ENCODE peak calls at places on chromosomes 3 and 15, in six cellular contexts. A is neural progenitor cell, H is cardiac muscle cell, P is PC-9, J is heart right ventricle, L is GM06990. F is an unnamed sample.
A peak's percentile ranks its signal among the peaks of the same experiment; 100 is the strongest.

GRCh38 chr3:37987751-37988179 is 2.8 kb upstream of the VILL start:
- DNase-seq in H (no peak), J (no peak), A (no peak), L (no peak), P (no peak), F (no peak)

GRCh38 chr3:46713048-46713897 is 4.4 kb downstream of the PRSS50 start:
- DNase-seq in P (no peak), A (no peak), H (no peak), J (no peak), L (no peak), F (no peak)

GRCh38 chr3:57816471-57817105 is 60.5 kb downstream of the SLMAP start:
- DNase-seq in P (no peak), A (no peak), L (no peak), H (no peak), J (no peak), F (no peak)

GRCh38 chr3:108599677-108600409 is 10.3 kb downstream of the DZIP3 start:
- DNase-seq in P (no peak), A (no peak), J (no peak), H (no peak), L (no peak), F (no peak)

GRCh38 chr3:4738737-4739274 is 240.4 kb upstream of the BHLHE40 start:
- DNase-seq in P (no peak), J (no peak), A (no peak), L (no peak), H (no peak), F (no peak)

GRCh38 chr3:115713247-115713646 is 89.9 kb downstream of the GAP43 start:
- DNase-seq in H (peak; percentile 29), A (no peak), L (no peak), P (no peak), J (peak; percentile 21), F (no peak)

GRCh38 chr3:157573780-157574378 is 70.7 kb upstream of the VEPH1 start:
- DNase-seq in J (no peak), L (no peak), A (no peak), P (no peak), H (peak; percentile 46), F (no peak)

GRCh38 chr3:194323785-194324735 is 27.1 kb downstream of the CPN2 start:
- DNase-seq in P (peak; percentile 72), H (peak; percentile 71), J (peak; percentile 87), L (peak; percentile 58), A (peak; percentile 40), F (no peak)

GRCh38 chr15:38283010-38283409 is 30.4 kb downstream of the SPRED1 start:
- DNase-seq in L (no peak), A (no peak), J (no peak), H (no peak), P (no peak), F (no peak)

GRCh38 chr3:153219147-153219546 is 57.1 kb downstream of the RAP2B start:
- DNase-seq in P (no peak), H (peak; percentile 27), A (no peak), L (no peak), J (no peak), F (no peak)

GRCh38 chr15:96042734-96043224 is 287.7 kb upstream of the NR2F2 start:
- DNase-seq in P (no peak), H (peak; percentile 34), J (no peak), L (peak; percentile 44), A (no peak), F (no peak)

GRCh38 chr3:180417241-180417640 is 184.7 kb upstream of the TTC14 start:
- DNase-seq in H (no peak), A (no peak), L (no peak), J (no peak), P (no peak), F (no peak)

GRCh38 chr15:40282144-40282869 is 557 bp downstream of the ANKRD63 start:
- DNase-seq in P (no peak), L (peak; percentile 63), H (peak; percentile 15), J (no peak), A (peak; percentile 84), F (no peak)

DNA sequence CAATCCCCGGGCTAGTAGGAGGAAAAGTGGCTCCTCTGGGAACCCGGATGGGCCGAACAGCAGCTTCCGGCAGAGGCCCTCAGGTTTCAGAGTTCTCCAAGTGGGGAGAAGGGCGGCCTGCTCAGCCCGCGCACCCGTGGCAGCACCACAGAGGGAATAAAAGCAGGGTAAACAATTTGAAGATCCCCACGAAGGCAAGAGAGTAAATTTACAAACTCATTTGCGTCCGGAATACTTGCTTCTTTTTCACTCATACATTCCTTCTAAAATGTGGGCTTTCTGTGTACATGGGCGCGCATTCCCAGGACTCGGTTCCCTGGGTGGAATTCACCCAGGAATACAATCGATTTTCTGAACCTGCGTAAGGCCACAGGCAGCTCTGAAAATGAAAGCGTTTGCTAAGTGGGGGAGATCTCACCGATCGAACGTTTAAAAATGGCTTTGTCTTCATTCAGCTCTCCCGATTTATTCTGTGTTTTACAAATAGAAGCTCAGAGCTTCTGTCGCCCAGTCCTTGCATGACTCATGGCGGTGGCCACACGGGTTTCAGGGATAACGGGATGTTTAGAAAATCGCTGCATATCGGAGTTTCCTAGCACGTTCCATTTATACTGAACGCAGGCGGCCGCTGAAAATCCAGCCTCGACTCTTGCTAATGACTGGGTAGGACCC is 74.0 kb upstream of the POLG start:
- DNase-seq in L (no peak), H (no peak), J (no peak), A (peak; percentile 27), P (peak; percentile 3), F (no peak)
- H3K27me3 ChIP-seq in L (no peaks in the 10 kb centered on the region), H (peaks cover 100% of the 10 kb centered on the region), J (peaks cover 41% of the 10 kb centered on the region), A (peaks cover 100% of the 10 kb centered on the region), P (peaks cover 49% of the 10 kb centered on the region), F (peaks cover 98% of the 10 kb centered on the region)

DNA sequence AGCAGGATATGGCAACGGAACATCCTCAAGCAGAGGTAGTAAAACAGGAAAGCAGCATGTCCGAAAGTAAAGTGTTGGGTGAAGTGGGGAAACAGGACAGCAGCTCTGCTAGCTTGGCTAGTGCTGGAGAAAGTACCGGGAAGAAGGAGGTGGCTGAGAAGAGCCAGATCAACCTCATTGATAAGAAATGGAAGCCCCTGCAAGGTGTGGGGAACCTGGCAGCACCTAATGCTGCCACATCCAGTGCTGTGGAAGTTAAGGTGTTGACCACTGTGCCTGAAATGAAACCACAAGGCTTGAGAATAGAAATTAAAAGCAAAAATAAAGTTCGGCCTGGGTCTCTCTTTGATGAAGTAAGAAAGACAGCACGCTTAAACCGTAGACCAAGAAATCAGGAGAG is 14.3 kb upstream of the ZBTB47 start:
- DNase-seq in A (no peak), H (no peak), J (no peak), P (no peak), L (no peak), F (no peak)
- H3K4me3 ChIP-seq in A (no peak overlapping the region), H (no peak overlapping the region), J (no peak overlapping the region), P (no peak overlapping the region), L (no peak overlapping the region), F (no peak overlapping the region)

GRCh38 chr3:140931801-140932200 is 9.8 kb upstream of the SLC25A36 start:
- DNase-seq in P (no peak), J (no peak), A (no peak), L (no peak), H (no peak), F (no peak)
- TF ChIP-seq CTCF in P (no peak), J (no peak), A (no peak), L (no peak), H (no peak), F (no peak)

DNA sequence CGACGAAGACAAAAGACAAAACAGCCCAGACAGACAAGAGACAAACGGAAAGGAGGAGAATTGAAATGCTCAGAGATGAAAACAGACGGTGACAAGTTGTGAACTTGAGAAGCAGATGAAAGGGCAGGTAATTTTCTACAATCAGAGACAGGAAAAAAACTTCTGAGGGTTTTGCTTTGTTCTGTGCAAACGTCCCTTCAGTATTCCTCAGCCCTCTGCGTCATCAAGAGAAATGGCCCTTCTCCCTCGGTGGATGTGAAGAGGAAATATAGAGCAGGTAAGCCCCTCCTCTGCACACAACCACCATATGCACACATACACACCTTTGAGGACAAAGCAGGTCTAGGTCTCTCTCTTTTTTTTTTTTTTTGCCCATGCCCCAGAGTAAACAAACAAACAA is 206.6 kb downstream of the UACA start:
- DNase-seq in J (no peak), A (no peak), H (no peak), L (no peak), P (no peak), F (no peak)
- H3K27me3 ChIP-seq in J (no peaks in the 10 kb centered on the region), A (no peaks in the 10 kb centered on the region), H (no peaks in the 10 kb centered on the region), L (no peaks in the 10 kb centered on the region), P (no peaks in the 10 kb centered on the region), F (peaks cover 38% of the 10 kb centered on the region)

GRCh38 chr15:82810863-82811421 is 1.5 kb downstream of the WHAMM start:
- DNase-seq in A (no peak), P (no peak), L (no peak), J (no peak), H (no peak), F (no peak)
- H3K4me3 ChIP-seq in A (peak overlapping the region; percentile 87), P (peak overlapping the region; percentile 99), L (peak overlapping the region; percentile 96), J (peak overlapping the region; percentile 86), H (peak overlapping the region; percentile 99), F (peak overlapping the region; percentile 90)

GRCh38 chr15:68130851-68131250 is 74.3 kb downstream of the CALML4 start:
- DNase-seq in P (no peak), H (no peak), J (no peak), A (no peak), L (no peak), F (no peak)
- TF ChIP-seq CTCF in P (no peak), H (no peak), J (no peak), A (no peak), L (no peak), F (no peak)